ENCODE peak calls at places on chromosomes 5 and 9, in ten cellular contexts. M is bronchial epithelial cell, A is H1, N is left ventricle myocardium inferior, Y is HFFc6, U is RWPE2, K is type B pancreatic cell, I is Calu3, E is SK-N-SH, H is WTC11. X is an unnamed sample.

GRCh38 chr5:5941486-5941885 is 436.9 kb downstream of the MED10 start:
- DNase-seq in M (no peak), A (no peak), N (no peak), Y (no peak), U (no peak), K (no peak), I (no peak), E (no peak), H (no peak), X (no peak)

GRCh38 chr5:180345186-180345585 is 8.0 kb downstream of the GFPT2 start:
- DNase-seq in M (no peak), A (no peak), N (no peak), Y (no peak), U (no peak), K (no peak), I (no peak), E (no peak), H (no peak), X (no peak)

GRCh38 chr5:24388448-24388847 is 256.3 kb downstream of the CDH10 start:
- DNase-seq in M (no peak), A (no peak), N (no peak), Y (no peak), U (no peak), K (no peak), I (no peak), E (no peak), H (no peak), X (no peak)

GRCh38 chr9:4464911-4465513 is 25.3 kb upstream of the SLC1A1 start:
- DNase-seq in M (no peak), A (no peak), N (no peak), Y (no peak), U (no peak), K (no peak), I (no peak), E (no peak), H (no peak), X (no peak)

GRCh38 chr9:7570107-7570720 is 229.4 kb downstream of the DMAC1 start:
- DNase-seq in M (peak), A (peak), N (no peak), Y (peak), U (no peak), K (no peak), I (peak), E (peak), H (peak), X (peak)

GRCh38 chr9:994005-994404 is 17.6 kb downstream of the DMRT3 start:
- DNase-seq in M (no peak), A (no peak), N (no peak), Y (no peak), U (no peak), K (no peak), I (no peak), E (no peak), H (no peak), X (no peak)

GRCh38 chr5:6849569-6849968 is 136.3 kb downstream of the TENT4A start:
- DNase-seq in M (peak), A (no peak), N (no peak), Y (no peak), U (no peak), K (no peak), I (no peak), E (no peak), H (no peak), X (no peak)

GRCh38 chr5:163041254-163041653 is 396.1 kb upstream of the CCNG1 start:
- DNase-seq in M (no peak), A (no peak), N (no peak), Y (no peak), U (no peak), K (no peak), I (no peak), E (no peak), H (no peak), X (no peak)

GRCh38 chr5:104913840-104914239 is 1351.3 kb upstream of the NUDT12 start:
- DNase-seq in M (no peak), A (no peak), N (no peak), Y (no peak), U (no peak), K (no peak), I (no peak), E (peak), H (no peak), X (no peak)

GRCh38 chr9:133485531-133486260 is 6.8 kb upstream of the SLC2A6 start:
- DNase-seq in M (no peak), A (no peak), N (no peak), Y (no peak), U (no peak), K (no peak), I (no peak), E (no peak), H (no peak), X (no peak)

GRCh38 chr5:4551034-4551433 is 589.1 kb upstream of the ADAMTS16 start:
- DNase-seq in M (no peak), A (no peak), N (no peak), Y (no peak), U (no peak), K (no peak), I (no peak), E (no peak), H (no peak), X (no peak)

GRCh38 chr5:113140837-113141661 is 164.5 kb downstream of the DCP2 start:
- DNase-seq in M (peak), A (peak), N (no peak), Y (peak), U (no peak), K (no peak), I (no peak), E (no peak), H (no peak), X (no peak)

GRCh38 chr9:695252-695651 is 146.2 kb upstream of the DMRT1 start:
- DNase-seq in M (no peak), A (no peak), N (no peak), Y (no peak), U (no peak), K (no peak), I (peak), E (no peak), H (no peak), X (no peak)

GRCh38 chr5:88470746-88471145 is 202.1 kb upstream of the TMEM161B start:
- DNase-seq in M (no peak), A (no peak), N (no peak), Y (no peak), U (no peak), K (no peak), I (no peak), E (no peak), H (no peak), X (no peak)

GRCh38 chr9:109969559-109970237 is 189.7 kb downstream of the PALM2AKAP2 start:
- DNase-seq in M (no peak), A (no peak), N (no peak), Y (no peak), U (no peak), K (no peak), I (no peak), E (no peak), H (no peak), X (peak)

GRCh38 chr5:65482727-65483473 is 1.2 kb upstream of the ADAMTS6 start:
- DNase-seq in M (peak), A (peak), N (no peak), Y (peak), U (no peak), K (no peak), I (no peak), E (peak), H (no peak), X (peak)

GRCh38 chr9:122200960-122201635 is 27.7 kb downstream of the LHX6 start:
- DNase-seq in M (peak), A (no peak), N (no peak), Y (peak), U (no peak), K (no peak), I (no peak), E (no peak), H (no peak), X (no peak)

GRCh38 chr9:112601646-112602045 is 115.0 kb downstream of the KIAA1958 start:
- DNase-seq in M (peak), A (no peak), N (no peak), Y (peak), U (no peak), K (no peak), I (no peak), E (no peak), H (no peak), X (no peak)

GRCh38 chr9:121372563-121373400 is 2.7 kb upstream of the STOM start:
- DNase-seq in M (peak), A (no peak), N (no peak), Y (peak), U (no peak), K (no peak), I (no peak), E (no peak), H (no peak), X (no peak)

GRCh38 chr5:51958473-51958872 is 575.2 kb downstream of the ISL1 start:
- DNase-seq in M (no peak), A (no peak), N (no peak), Y (no peak), U (no peak), K (no peak), I (no peak), E (no peak), H (no peak), X (no peak)

GRCh38 chr5:176545737-176546509 is 3.2 kb upstream of the CDHR2 start:
- DNase-seq in M (peak), A (no peak), N (no peak), Y (no peak), U (no peak), K (no peak), I (peak), E (no peak), H (no peak), X (no peak)

GRCh38 chr5:41519801-41520200 is 9.4 kb upstream of the PLCXD3 start:
- DNase-seq in M (no peak), A (no peak), N (no peak), Y (no peak), U (no peak), K (no peak), I (no peak), E (no peak), H (no peak), X (no peak)
- TF ChIP-seq CTCF in M (no peak), A (no peak), N (peak), Y (peak), U (peak), K (no peak), I (no peak), E (peak), H (no peak), X (no peak)

GRCh38 chr9:12554636-12555035 is 138.5 kb upstream of the TYRP1 start:
- DNase-seq in M (peak), A (no peak), N (no peak), Y (no peak), U (no peak), K (no peak), I (peak), E (peak), H (no peak), X (peak)
- TF ChIP-seq CTCF in M (peak), A (no peak), N (peak), Y (peak), U (peak), K (peak), I (no peak), E (peak), H (no peak), X (peak)

GRCh38 chr5:9617739-9618504 is 12.2 kb downstream of the TAS2R1 start:
- DNase-seq in M (peak), A (no peak), N (no peak), Y (no peak), U (no peak), K (no peak), I (no peak), E (no peak), H (no peak), X (no peak)
- TF ChIP-seq CTCF in M (no peak), A (no peak), N (peak), Y (no peak), U (peak), K (no peak), I (no peak), E (no peak), H (no peak), X (no peak)

DNA sequence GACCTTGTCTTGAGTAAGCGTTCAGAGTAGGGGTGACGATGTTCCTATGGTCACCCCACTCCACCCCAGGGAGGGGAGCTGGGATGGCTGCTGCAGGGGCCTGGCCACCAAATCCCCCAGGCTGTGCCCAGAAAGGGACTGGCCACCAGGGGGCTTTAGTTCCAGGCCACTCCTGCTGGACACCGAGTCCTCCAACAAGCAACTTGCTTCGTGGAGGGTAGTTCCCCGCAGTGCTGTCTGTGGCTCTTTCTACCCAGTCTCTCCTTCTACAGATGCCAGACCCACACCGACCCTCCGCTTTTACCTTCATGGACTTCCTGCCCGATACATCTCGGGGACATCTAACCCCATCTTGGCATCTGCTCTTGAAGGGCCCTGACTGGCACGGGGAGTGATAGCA is 35.7 kb upstream of the GABRP start:
- DNase-seq in M (no peak), A (peak), N (no peak), Y (no peak), U (no peak), K (no peak), I (peak), E (peak), H (peak), X (peak)
- TF ChIP-seq CTCF in M (peak), A (no peak), N (peak), Y (peak), U (peak), K (peak), I (peak), E (peak), H (peak), X (peak)

DNA sequence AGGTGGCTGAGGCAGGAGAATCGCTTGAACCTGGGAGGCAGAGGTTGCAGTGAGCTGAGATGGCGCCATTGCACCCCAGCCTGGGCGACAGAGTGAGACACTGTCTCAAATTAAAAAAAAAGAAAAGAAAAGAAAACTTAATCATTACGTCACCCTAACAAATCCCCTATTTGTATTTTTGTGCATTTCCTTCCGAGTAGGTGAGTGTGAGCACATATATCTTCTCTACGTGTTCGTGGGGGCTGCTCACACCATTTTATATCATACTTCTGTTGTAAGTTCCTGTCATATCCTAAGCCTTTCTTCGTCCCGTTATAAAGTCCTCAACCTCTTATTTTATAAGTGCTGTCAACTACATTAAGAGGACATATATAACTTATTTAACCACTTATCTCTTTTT is 41.9 kb upstream of the GRHPR start:
- DNase-seq in M (no peak), A (no peak), N (no peak), Y (no peak), U (no peak), K (no peak), I (no peak), E (no peak), H (no peak), X (no peak)
- TF ChIP-seq CTCF in M (no peak), A (no peak), N (no peak), Y (no peak), U (no peak), K (no peak), I (no peak), E (no peak), H (no peak), X (no peak)

GRCh38 chr9:127346584-127346983 is 50.4 kb upstream of the SLC2A8 start:
- DNase-seq in M (no peak), A (no peak), N (no peak), Y (no peak), U (no peak), K (no peak), I (no peak), E (peak), H (no peak), X (peak)
- TF ChIP-seq CTCF in M (peak), A (no peak), N (peak), Y (peak), U (peak), K (peak), I (peak), E (peak), H (no peak), X (no peak)

DNA sequence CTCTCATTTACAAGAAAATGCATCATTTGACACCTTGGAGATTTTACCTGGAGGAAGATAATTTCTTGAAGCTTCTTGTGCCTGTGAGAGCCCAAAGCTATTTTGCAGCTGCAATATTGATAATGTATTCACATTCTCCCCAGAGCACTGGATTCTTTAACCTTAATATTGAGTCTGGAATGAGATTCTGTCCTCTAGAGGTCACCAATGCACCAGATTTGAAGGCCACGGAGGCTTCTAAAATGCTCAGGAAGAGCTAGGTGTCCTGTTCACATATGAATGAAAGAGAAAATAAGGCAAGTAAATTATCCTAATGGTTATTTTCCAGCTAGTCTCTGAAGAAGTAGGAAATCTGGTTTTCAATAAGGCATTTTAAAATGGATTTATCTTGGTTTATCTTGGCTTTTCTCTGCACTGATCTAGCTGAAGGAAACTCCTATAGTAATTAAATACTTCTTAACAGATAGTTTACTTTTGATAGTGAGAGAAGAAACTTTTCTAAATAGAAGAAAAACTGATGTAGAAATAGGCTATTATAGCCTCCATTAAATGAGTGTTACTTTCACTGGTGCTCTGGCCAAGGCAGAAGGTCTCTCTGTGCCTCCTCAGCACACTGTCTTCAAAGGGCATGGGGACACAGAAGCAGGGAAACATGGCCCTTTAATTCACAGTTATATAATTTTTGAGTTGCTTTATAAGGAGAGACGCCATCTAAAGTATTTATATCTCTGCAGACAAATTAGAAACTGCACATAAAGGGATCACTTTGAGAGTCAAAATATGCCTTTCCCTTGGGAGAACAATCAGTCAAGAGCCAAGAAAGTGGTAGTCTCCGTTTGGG is 297.0 kb upstream of the ACTBL2 start:
- DNase-seq in M (peak), A (peak), N (peak), Y (peak), U (no peak), K (no peak), I (peak), E (peak), H (peak), X (peak)
- TF ChIP-seq CTCF in M (peak), A (no peak), N (peak), Y (peak), U (peak), K (peak), I (peak), E (peak), H (peak), X (peak)

GRCh38 chr5:169646856-169647255 is 9.8 kb downstream of the DOCK2 start:
- DNase-seq in M (no peak), A (no peak), N (no peak), Y (no peak), U (no peak), K (no peak), I (no peak), E (no peak), H (no peak), X (no peak)

GRCh38 chr5:169649486-169649885 is 12.4 kb downstream of the DOCK2 start:
- DNase-seq in M (no peak), A (no peak), N (no peak), Y (no peak), U (no peak), K (no peak), I (no peak), E (no peak), H (no peak), X (no peak)

GRCh38 chr5:169650701-169651331 is 13.7 kb downstream of the DOCK2 start:
- DNase-seq in M (peak), A (no peak), N (no peak), Y (peak), U (no peak), K (no peak), I (no peak), E (no peak), H (no peak), X (no peak)

GRCh38 chr5:169647566-169647965 is 10.5 kb downstream of the DOCK2 start:
- DNase-seq in M (no peak), A (no peak), N (no peak), Y (no peak), U (no peak), K (no peak), I (no peak), E (no peak), H (no peak), X (no peak)

DNA sequence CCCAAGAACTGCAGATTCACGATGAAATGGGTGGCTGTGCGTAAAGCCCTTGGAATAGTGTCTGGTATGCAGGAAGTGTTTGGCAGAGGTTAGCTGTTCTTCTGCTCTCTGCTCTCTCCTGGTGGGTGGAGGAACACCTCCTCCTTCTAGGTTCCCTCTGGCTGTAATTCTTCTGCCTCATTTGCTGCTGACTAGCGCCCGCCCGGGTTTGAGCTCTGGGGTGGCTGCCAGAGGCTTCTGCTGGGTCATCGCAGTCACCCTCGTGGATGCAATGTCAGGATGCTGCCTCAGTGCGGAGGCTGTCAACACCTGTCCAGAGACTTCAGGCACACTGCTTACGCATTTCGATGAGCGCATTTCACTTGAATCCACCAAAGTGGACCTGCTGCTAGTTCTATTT is 11.7 kb downstream of the DOCK2 start:
- DNase-seq in M (no peak), A (no peak), N (peak), Y (peak), U (no peak), K (no peak), I (no peak), E (no peak), H (no peak), X (no peak)
- TF ChIP-seq CTCF in M (no peak), A (no peak), N (no peak), Y (peak), U (no peak), K (no peak), I (no peak), E (no peak), H (no peak), X (no peak)

X was measured in endothelial cell.